ENCODE peak calls at places on chromosome 9, in six cellular contexts. P is body of pancreas, K is ovary, H is skeletal muscle cell, T is adipocyte, F is GM12865. R is an unnamed sample.

GRCh38 chr9:91659529-91660294 is 236.1 kb upstream of the NFIL3 start:
- DNase-seq in P (no peak), K (no peak), H (no peak), T (peak), F (peak), R (no peak)

GRCh38 chr9:116271991-116272390 is 118.4 kb downstream of the PAPPA start:
- DNase-seq in P (no peak), K (no peak), H (no peak), T (no peak), F (no peak), R (no peak)

GRCh38 chr9:126375386-126375785 is 48.8 kb downstream of the MVB12B start:
- DNase-seq in P (peak), K (no peak), H (no peak), T (no peak), F (no peak), R (no peak)

GRCh38 chr9:93091056-93091452 is 5.0 kb upstream of the CARD19 start:
- DNase-seq in P (no peak), K (peak), H (no peak), T (no peak), F (no peak), R (no peak)

GRCh38 chr9:69532359-69532758 is 139.8 kb downstream of the APBA1 start:
- DNase-seq in P (no peak), K (no peak), H (peak), T (no peak), F (no peak), R (no peak)

GRCh38 chr9:33750307-33750838 is 45.0 kb upstream of the PRSS3 start:
- DNase-seq in P (no peak), K (no peak), H (no peak), T (peak), F (no peak), R (no peak)

GRCh38 chr9:114571391-114571790 is 16.2 kb upstream of the ATP6V1G1 start:
- DNase-seq in P (peak), K (no peak), H (no peak), T (no peak), F (no peak), R (no peak)

GRCh38 chr9:36862206-36863145 is 171.6 kb downstream of the PAX5 start:
- DNase-seq in P (peak), K (no peak), H (peak), T (peak), F (no peak), R (no peak)

GRCh38 chr9:8895498-8896224 is 1096.1 kb upstream of the DMAC1 start:
- DNase-seq in P (peak), K (no peak), H (no peak), T (peak), F (peak), R (peak)

GRCh38 chr9:132937463-132937901 is 6.9 kb downstream of the TSC1 start:
- DNase-seq in P (no peak), K (no peak), H (no peak), T (peak), F (no peak), R (no peak)

GRCh38 chr9:134371731-134372130 is 45.5 kb downstream of the RXRA start:
- DNase-seq in P (peak), K (no peak), H (no peak), T (no peak), F (no peak), R (no peak)

GRCh38 chr9:2013688-2014087 is 1.5 kb upstream of the SMARCA2 start:
- DNase-seq in P (no peak), K (no peak), H (no peak), T (peak), F (no peak), R (peak)

GRCh38 chr9:135353935-135354334 is 125.6 kb upstream of the PPP1R26 start:
- DNase-seq in P (no peak), K (no peak), H (no peak), T (no peak), F (no peak), R (no peak)

GRCh38 chr9:129241725-129242124 is 63.7 kb upstream of the IER5L start:
- DNase-seq in P (no peak), K (peak), H (no peak), T (no peak), F (no peak), R (no peak)

GRCh38 chr9:120396418-120396817 is 183.5 kb downstream of the CDK5RAP2 start:
- DNase-seq in P (no peak), K (no peak), H (no peak), T (no peak), F (no peak), R (no peak)

GRCh38 chr9:136799079-136799853 is 3.1 kb downstream of the CCDC183 start:
- DNase-seq in P (peak), K (no peak), H (no peak), T (no peak), F (no peak), R (no peak)

GRCh38 chr9:134458111-134458845 is 132.0 kb downstream of the RXRA start:
- DNase-seq in P (no peak), K (no peak), H (peak), T (peak), F (no peak), R (no peak)

GRCh38 chr9:69806642-69807041 is 14.0 kb upstream of the CFAP95 start:
- DNase-seq in P (no peak), K (no peak), H (no peak), T (no peak), F (no peak), R (no peak)

GRCh38 chr9:134010310-134010709 is 15.0 kb upstream of the BRD3OS start:
- DNase-seq in P (no peak), K (no peak), H (no peak), T (no peak), F (no peak), R (no peak)

GRCh38 chr9:126397056-126397455 is 70.4 kb downstream of the MVB12B start:
- DNase-seq in P (no peak), K (no peak), H (no peak), T (no peak), F (peak), R (no peak)

GRCh38 chr9:8674550-8674949 is 875.0 kb upstream of the DMAC1 start:
- DNase-seq in P (no peak), K (no peak), H (no peak), T (no peak), F (no peak), R (no peak)

GRCh38 chr9:137244486-137245449 is 3.7 kb downstream of the TUBB4B start:
- DNase-seq in P (no peak), K (no peak), H (no peak), T (no peak), F (no peak), R (no peak)

GRCh38 chr9:109968702-109969450 is 188.9 kb downstream of the PALM2AKAP2 start:
- DNase-seq in P (no peak), K (no peak), H (no peak), T (no peak), F (peak), R (no peak)

GRCh38 chr9:109224751-109225150 is 57.7 kb upstream of the FRRS1L start:
- DNase-seq in P (no peak), K (no peak), H (no peak), T (no peak), F (no peak), R (no peak)

GRCh38 chr9:118809160-118809625 is 560.0 kb downstream of the BRINP1 start:
- DNase-seq in P (peak), K (no peak), H (no peak), T (no peak), F (no peak), R (no peak)

GRCh38 chr9:74357577-74357976 is 139.6 kb upstream of the RORB start:
- DNase-seq in P (no peak), K (no peak), H (no peak), T (no peak), F (no peak), R (no peak)
- H3K4me3 ChIP-seq in P (no peak), K (no peak), H (no peak), T (no peak), F (no peak), R (no peak)

GRCh38 chr9:967851-968641 is 8.4 kb upstream of the DMRT3 start:
- DNase-seq in P (no peak), K (no peak), H (no peak), T (peak), F (no peak), R (no peak)
- H3K4me3 ChIP-seq in P (no peak), K (no peak), H (no peak), T (peak), F (no peak), R (no peak)

DNA sequence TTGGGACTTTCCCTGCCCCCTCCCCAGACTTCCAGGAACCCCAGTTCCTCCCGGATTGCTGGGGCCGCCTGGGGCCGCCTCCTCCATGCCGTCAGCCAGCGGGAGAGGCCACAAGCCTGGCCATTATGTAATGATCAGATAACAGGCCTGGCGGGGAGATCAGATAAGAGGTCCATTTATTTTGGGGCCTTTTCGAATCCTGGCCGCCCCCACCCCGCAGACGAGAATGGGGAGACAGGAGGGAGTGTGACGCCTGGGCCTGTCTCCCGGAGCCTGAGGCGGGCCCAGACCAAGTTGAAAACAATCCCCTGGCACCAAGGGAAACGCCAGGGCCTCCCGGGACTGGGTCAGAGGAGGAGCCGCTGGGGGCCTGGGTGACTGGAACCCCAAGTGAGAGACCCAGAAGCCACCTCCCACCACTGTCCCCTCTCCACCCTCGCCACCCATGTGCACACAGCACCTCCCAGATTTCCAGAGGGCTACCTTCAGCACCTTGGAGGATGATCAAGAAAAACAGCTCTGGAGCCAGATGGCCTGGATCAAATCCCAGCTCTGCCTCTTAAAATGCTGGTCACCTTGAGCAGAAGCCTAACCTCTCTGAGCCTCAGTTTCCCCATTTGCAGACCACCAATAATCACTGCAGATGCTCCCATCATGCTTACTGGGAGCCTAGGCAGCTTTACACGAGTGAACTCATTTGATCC is 7.9 kb downstream of the ENG start:
- DNase-seq in P (peak), K (no peak), H (no peak), T (no peak), F (no peak), R (no peak)
- H3K4me3 ChIP-seq in P (no peak), K (peak), H (no peak), T (peak), F (no peak), R (no peak)

GRCh38 chr9:127769985-127770904 is 8.2 kb downstream of the SH2D3C start:
- DNase-seq in P (no peak), K (no peak), H (no peak), T (no peak), F (no peak), R (no peak)
- H3K4me3 ChIP-seq in P (no peak), K (peak), H (peak), T (peak), F (peak), R (no peak)

R was measured in AG09309.